ENCODE peak calls at places on chromosomes 4 and X, in ten cellular contexts. One of them, this sample, is unnamed.

GRCh38 chr4:94927696-94928095 is 169.9 kb downstream of the BMPR1B start:
- DNase-seq in uterus: no peak
- DNase-seq in colonic mucosa: no peak
- DNase-seq in heart right ventricle: no peak
- DNase-seq in transverse colon: no peak
- DNase-seq in IMR-90: no peak
- DNase-seq in aorta: no peak
- DNase-seq in lung: no peak
- DNase-seq in K562: no peak
- DNase-seq in ovary: no peak
- DNase-seq in this sample: no peak

GRCh38 chr4:27000122-27000521 is 139.5 kb downstream of the STIM2 start:
- DNase-seq in uterus: no peak
- DNase-seq in colonic mucosa: no peak
- DNase-seq in heart right ventricle: no peak
- DNase-seq in transverse colon: no peak
- DNase-seq in IMR-90: no peak
- DNase-seq in aorta: no peak
- DNase-seq in lung: no peak
- DNase-seq in K562: no peak
- DNase-seq in ovary: no peak
- DNase-seq in this sample: no peak

GRCh38 chr4:15906024-15906443 is 32.5 kb downstream of the FGFBP1 start:
- DNase-seq in uterus: no peak
- DNase-seq in colonic mucosa: peak; percentile 90
- DNase-seq in heart right ventricle: no peak
- DNase-seq in transverse colon: peak; percentile 84
- DNase-seq in IMR-90: no peak
- DNase-seq in aorta: no peak
- DNase-seq in lung: peak; percentile 89
- DNase-seq in K562: peak; percentile 51
- DNase-seq in ovary: peak; percentile 22
- DNase-seq in this sample: no peak

GRCh38 chr4:108527729-108528128 is 92.6 kb upstream of the RPL34 start:
- DNase-seq in uterus: no peak
- DNase-seq in colonic mucosa: no peak
- DNase-seq in heart right ventricle: no peak
- DNase-seq in transverse colon: no peak
- DNase-seq in IMR-90: no peak
- DNase-seq in aorta: no peak
- DNase-seq in lung: no peak
- DNase-seq in K562: no peak
- DNase-seq in ovary: no peak
- DNase-seq in this sample: no peak

GRCh38 chrX:9997524-9997923 is 30.4 kb downstream of the CLDN34 start:
- DNase-seq in uterus: no peak
- DNase-seq in colonic mucosa: no peak
- DNase-seq in heart right ventricle: no peak
- DNase-seq in transverse colon: no peak
- DNase-seq in IMR-90: no peak
- DNase-seq in aorta: no peak
- DNase-seq in lung: no peak
- DNase-seq in K562: no peak
- DNase-seq in ovary: no peak
- DNase-seq in this sample: no peak

GRCh38 chr4:98284640-98285046 is 23.5 kb downstream of the RAP1GDS1 start:
- DNase-seq in uterus: no peak
- DNase-seq in colonic mucosa: no peak
- DNase-seq in heart right ventricle: no peak
- DNase-seq in transverse colon: no peak
- DNase-seq in IMR-90: peak; percentile 34
- DNase-seq in aorta: no peak
- DNase-seq in lung: no peak
- DNase-seq in K562: no peak
- DNase-seq in ovary: no peak
- DNase-seq in this sample: no peak

GRCh38 chr4:168815373-168816345 is 194.4 kb downstream of the CBR4 start:
- DNase-seq in uterus: no peak
- DNase-seq in colonic mucosa: no peak
- DNase-seq in heart right ventricle: no peak
- DNase-seq in transverse colon: no peak
- DNase-seq in IMR-90: peak; percentile 87
- DNase-seq in aorta: no peak
- DNase-seq in lung: no peak
- DNase-seq in K562: no peak
- DNase-seq in ovary: no peak
- DNase-seq in this sample: no peak

GRCh38 chr4:121711263-121712000 is 14.7 kb upstream of the ANXA5 start:
- DNase-seq in uterus: peak; percentile 90
- DNase-seq in colonic mucosa: peak; percentile 59
- DNase-seq in heart right ventricle: peak; percentile 91
- DNase-seq in transverse colon: peak; percentile 73
- DNase-seq in IMR-90: peak; percentile 97
- DNase-seq in aorta: peak; percentile 92
- DNase-seq in lung: peak; percentile 73
- DNase-seq in K562: peak; percentile 83
- DNase-seq in ovary: peak; percentile 90
- DNase-seq in this sample: no peak

GRCh38 chrX:120672841-120673530 is 43.1 kb upstream of the C1GALT1C1 start:
- DNase-seq in uterus: no peak
- DNase-seq in colonic mucosa: no peak
- DNase-seq in heart right ventricle: no peak
- DNase-seq in transverse colon: no peak
- DNase-seq in IMR-90: no peak
- DNase-seq in aorta: no peak
- DNase-seq in lung: no peak
- DNase-seq in K562: no peak
- DNase-seq in ovary: no peak
- DNase-seq in this sample: no peak

GRCh38 chrX:140766024-140766611 is 56.6 kb downstream of the LINC00632 start:
- DNase-seq in uterus: peak; percentile 20
- DNase-seq in colonic mucosa: peak; percentile 32
- DNase-seq in heart right ventricle: peak; percentile 6
- DNase-seq in transverse colon: peak; percentile 22
- DNase-seq in IMR-90: peak; percentile 66
- DNase-seq in aorta: peak; percentile 58
- DNase-seq in lung: peak; percentile 41
- DNase-seq in K562: peak; percentile 21
- DNase-seq in ovary: peak; percentile 28
- DNase-seq in this sample: no peak

GRCh38 chr4:95092762-95093161 is 335.0 kb downstream of the BMPR1B start:
- DNase-seq in uterus: no peak
- DNase-seq in colonic mucosa: no peak
- DNase-seq in heart right ventricle: no peak
- DNase-seq in transverse colon: no peak
- DNase-seq in IMR-90: no peak
- DNase-seq in aorta: no peak
- DNase-seq in lung: no peak
- DNase-seq in K562: no peak
- DNase-seq in ovary: no peak
- DNase-seq in this sample: no peak

GRCh38 chr4:76585897-76586360 is 150.9 kb downstream of the SHROOM3 start:
- DNase-seq in uterus: peak; percentile 29
- DNase-seq in colonic mucosa: peak; percentile 95
- DNase-seq in heart right ventricle: peak; percentile 77
- DNase-seq in transverse colon: peak; percentile 94
- DNase-seq in IMR-90: no peak
- DNase-seq in aorta: peak; percentile 80
- DNase-seq in lung: peak; percentile 89
- DNase-seq in K562: peak; percentile 11
- DNase-seq in ovary: peak; percentile 41
- DNase-seq in this sample: no peak

DNA sequence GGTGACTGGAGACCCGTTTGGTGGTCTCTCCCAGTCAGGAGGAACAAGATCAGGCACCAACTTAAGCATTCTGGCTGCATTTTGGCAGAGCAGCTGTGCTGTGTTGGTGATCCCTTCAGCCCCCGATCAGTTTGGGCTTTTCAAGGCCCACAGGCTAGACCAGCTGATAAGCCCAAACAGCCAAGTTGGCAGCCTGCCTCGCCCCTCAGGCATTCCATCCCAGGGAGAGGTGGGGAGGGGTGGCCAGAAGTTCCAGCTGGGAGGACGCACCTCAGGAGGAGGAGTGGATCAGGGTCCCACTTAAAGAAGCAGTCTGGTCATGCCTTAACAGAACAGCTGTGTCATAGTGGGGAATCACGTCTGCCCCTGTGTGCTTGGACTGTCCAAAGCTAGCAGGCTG is 105.8 kb downstream of the CHIC1 start:
- DNase-seq in uterus: no peak
- DNase-seq in colonic mucosa: no peak
- DNase-seq in heart right ventricle: peak; percentile 10
- DNase-seq in transverse colon: no peak
- DNase-seq in IMR-90: no peak
- DNase-seq in aorta: no peak
- DNase-seq in lung: no peak
- DNase-seq in K562: no peak
- DNase-seq in ovary: peak; percentile 21
- DNase-seq in this sample: no peak
- H3K9me3 ChIP-seq in uterus: peaks cover 13% of the 10 kb centered on the region
- H3K9me3 ChIP-seq in colonic mucosa: no peaks in the 10 kb centered on the region
- H3K9me3 ChIP-seq in heart right ventricle: no peaks in the 10 kb centered on the region
- H3K9me3 ChIP-seq in transverse colon: no peaks in the 10 kb centered on the region
- H3K9me3 ChIP-seq in IMR-90: peaks cover 7% of the 10 kb centered on the region
- H3K9me3 ChIP-seq in aorta: no peaks in the 10 kb centered on the region
- H3K9me3 ChIP-seq in lung: no peaks in the 10 kb centered on the region
- H3K9me3 ChIP-seq in K562: no peaks in the 10 kb centered on the region
- H3K9me3 ChIP-seq in ovary: no peaks in the 10 kb centered on the region
- H3K9me3 ChIP-seq in this sample: peaks cover 9% of the 10 kb centered on the region

DNA sequence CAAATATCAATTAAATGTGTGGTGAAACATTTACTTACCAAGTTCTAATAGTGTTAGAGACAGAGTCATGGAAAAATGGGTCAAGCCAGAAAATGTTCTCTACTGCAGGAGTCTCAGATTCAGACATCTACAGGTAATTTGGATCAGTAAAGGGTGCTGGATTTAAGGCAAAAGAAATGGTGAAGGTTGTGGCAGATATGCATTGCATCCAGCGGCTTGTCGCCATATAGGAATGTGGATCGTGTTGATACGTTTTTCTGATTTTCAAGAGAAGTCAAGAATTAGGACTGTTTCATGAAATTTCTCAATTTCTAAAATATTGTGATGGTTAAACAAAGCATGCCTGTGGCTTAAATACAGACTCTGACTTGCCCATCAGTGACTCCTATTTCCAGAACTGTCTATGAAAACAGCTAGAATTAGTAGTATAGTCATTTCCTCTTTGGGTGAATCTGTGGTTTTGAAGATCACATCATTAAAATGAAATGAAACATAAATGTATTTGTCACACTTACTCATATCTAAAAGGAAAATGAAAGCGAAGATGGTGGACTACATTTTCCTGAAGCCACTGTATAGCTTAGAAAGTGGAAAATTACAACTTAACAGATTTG is 110.1 kb upstream of the VEGFC start:
- DNase-seq in uterus: no peak
- DNase-seq in colonic mucosa: no peak
- DNase-seq in heart right ventricle: no peak
- DNase-seq in transverse colon: no peak
- DNase-seq in IMR-90: peak; percentile 95
- DNase-seq in aorta: no peak
- DNase-seq in lung: no peak
- DNase-seq in K562: no peak
- DNase-seq in ovary: no peak
- DNase-seq in this sample: no peak
- H3K4me3 ChIP-seq in uterus: no peak overlapping the region
- H3K4me3 ChIP-seq in colonic mucosa: no peak overlapping the region
- H3K4me3 ChIP-seq in heart right ventricle: no peak overlapping the region
- H3K4me3 ChIP-seq in transverse colon: no peak overlapping the region
- H3K4me3 ChIP-seq in IMR-90: peak overlapping the region; percentile 36
- H3K4me3 ChIP-seq in aorta: no peak overlapping the region
- H3K4me3 ChIP-seq in lung: no peak overlapping the region
- H3K4me3 ChIP-seq in K562: no peak overlapping the region
- H3K4me3 ChIP-seq in ovary: no peak overlapping the region
- H3K4me3 ChIP-seq in this sample: no peak overlapping the region

GRCh38 chr4:113686950-113687718 is 74.4 kb downstream of the CAMK2D start:
- DNase-seq in uterus: no peak
- DNase-seq in colonic mucosa: no peak
- DNase-seq in heart right ventricle: no peak
- DNase-seq in transverse colon: no peak
- DNase-seq in IMR-90: peak; percentile 55
- DNase-seq in aorta: no peak
- DNase-seq in lung: no peak
- DNase-seq in K562: no peak
- DNase-seq in ovary: no peak
- DNase-seq in this sample: no peak
- H3K4me1 ChIP-seq in uterus: no peaks in the 10 kb centered on the region
- H3K4me1 ChIP-seq in colonic mucosa: peaks cover 5% of the 10 kb centered on the region
- H3K4me1 ChIP-seq in heart right ventricle: peaks cover 62% of the 10 kb centered on the region
- H3K4me1 ChIP-seq in transverse colon: peaks cover 15% of the 10 kb centered on the region
- H3K4me1 ChIP-seq in IMR-90: peaks cover 4% of the 10 kb centered on the region
- H3K4me1 ChIP-seq in aorta: peaks cover 8% of the 10 kb centered on the region
- H3K4me1 ChIP-seq in lung: peaks cover 5% of the 10 kb centered on the region
- H3K4me1 ChIP-seq in K562: no peaks in the 10 kb centered on the region
- H3K4me1 ChIP-seq in ovary: peaks cover 2% of the 10 kb centered on the region
- H3K4me1 ChIP-seq in this sample: peaks cover 26% of the 10 kb centered on the region

GRCh38 chr4:151250706-151251105 is 26.3 kb upstream of the PRSS48 start:
- DNase-seq in uterus: no peak
- DNase-seq in colonic mucosa: no peak
- DNase-seq in heart right ventricle: no peak
- DNase-seq in transverse colon: no peak
- DNase-seq in IMR-90: no peak
- DNase-seq in aorta: no peak
- DNase-seq in lung: no peak
- DNase-seq in K562: no peak
- DNase-seq in ovary: no peak
- DNase-seq in this sample: no peak

GRCh38 chr4:151247395-151247794 is 29.6 kb upstream of the PRSS48 start:
- DNase-seq in uterus: no peak
- DNase-seq in colonic mucosa: no peak
- DNase-seq in heart right ventricle: no peak
- DNase-seq in transverse colon: no peak
- DNase-seq in IMR-90: no peak
- DNase-seq in aorta: no peak
- DNase-seq in lung: no peak
- DNase-seq in K562: no peak
- DNase-seq in ovary: no peak
- DNase-seq in this sample: no peak

GRCh38 chr4:151248519-151248918 is 28.4 kb upstream of the PRSS48 start:
- DNase-seq in uterus: no peak
- DNase-seq in colonic mucosa: no peak
- DNase-seq in heart right ventricle: no peak
- DNase-seq in transverse colon: no peak
- DNase-seq in IMR-90: no peak
- DNase-seq in aorta: no peak
- DNase-seq in lung: no peak
- DNase-seq in K562: no peak
- DNase-seq in ovary: no peak
- DNase-seq in this sample: no peak

GRCh38 chr4:151256134-151256533 is 20.8 kb upstream of the PRSS48 start:
- DNase-seq in uterus: no peak
- DNase-seq in colonic mucosa: no peak
- DNase-seq in heart right ventricle: no peak
- DNase-seq in transverse colon: no peak
- DNase-seq in IMR-90: no peak
- DNase-seq in aorta: no peak
- DNase-seq in lung: no peak
- DNase-seq in K562: no peak
- DNase-seq in ovary: no peak
- DNase-seq in this sample: no peak

GRCh38 chr4:151251922-151252321 is 25.0 kb upstream of the PRSS48 start:
- DNase-seq in uterus: no peak
- DNase-seq in colonic mucosa: no peak
- DNase-seq in heart right ventricle: no peak
- DNase-seq in transverse colon: no peak
- DNase-seq in IMR-90: no peak
- DNase-seq in aorta: no peak
- DNase-seq in lung: no peak
- DNase-seq in K562: no peak
- DNase-seq in ovary: no peak
- DNase-seq in this sample: no peak
- H3K9me3 ChIP-seq in uterus: no peaks in the 10 kb centered on the region
- H3K9me3 ChIP-seq in colonic mucosa: no peaks in the 10 kb centered on the region
- H3K9me3 ChIP-seq in heart right ventricle: no peaks in the 10 kb centered on the region
- H3K9me3 ChIP-seq in transverse colon: no peaks in the 10 kb centered on the region
- H3K9me3 ChIP-seq in IMR-90: no peaks in the 10 kb centered on the region
- H3K9me3 ChIP-seq in aorta: no peaks in the 10 kb centered on the region
- H3K9me3 ChIP-seq in lung: no peaks in the 10 kb centered on the region
- H3K9me3 ChIP-seq in K562: no peaks in the 10 kb centered on the region
- H3K9me3 ChIP-seq in ovary: no peaks in the 10 kb centered on the region
- H3K9me3 ChIP-seq in this sample: no peaks in the 10 kb centered on the region

This sample was measured in esophagus squamous epithelium.